ENCODE peak calls at places on chromosome 21, in nine cellular contexts. C, B, Z, H, L, V, G, W and M are unnamed samples. For H3K36me3, the result is how much of the 10 kb centered on the place peaks cover.

GRCh38 chr21:29382029-29382654 is 83.4 kb downstream of the BACH1 start:
- DNase-seq in B (peak), V (no peak), H (no peak), Z (no peak), G (no peak), C (no peak), W (peak), L (no peak), M (no peak)

GRCh38 chr21:31656199-31657095 is 3.0 kb upstream of the SOD1 start:
- DNase-seq in V (no peak), C (no peak), B (no peak), H (no peak), L (no peak), Z (no peak), W (peak), G (no peak), M (no peak)

GRCh38 chr21:20644552-20644951 is 353.7 kb upstream of the NCAM2 start:
- DNase-seq in C (no peak), V (no peak), H (no peak), L (no peak), W (no peak), B (no peak), Z (no peak), G (no peak), M (no peak)

GRCh38 chr21:16426936-16427335 is 697.2 kb downstream of the USP25 start:
- DNase-seq in C (no peak), V (no peak), H (no peak), B (peak), L (no peak), W (peak), Z (no peak), G (no peak), M (no peak)

GRCh38 chr21:33406493-33406892 is 3.3 kb downstream of the IFNGR2 start:
- DNase-seq in G (no peak), Z (no peak), B (no peak), L (no peak), W (no peak), C (no peak), V (no peak), H (no peak), M (no peak)

GRCh38 chr21:34888569-34889286 is 160.4 kb downstream of the RUNX1 start:
- DNase-seq in H (peak), L (peak), W (peak), V (peak), B (peak), Z (peak), G (peak), C (peak), M (peak)

GRCh38 chr21:20301395-20301794 is 696.8 kb upstream of the NCAM2 start:
- DNase-seq in B (no peak), H (no peak), C (no peak), L (no peak), G (no peak), Z (no peak), W (no peak), V (no peak), M (no peak)

GRCh38 chr21:34886554-34887385 is 162.3 kb downstream of the RUNX1 start:
- DNase-seq in H (peak), L (peak), V (peak), B (peak), Z (no peak), W (no peak), G (peak), C (peak), M (no peak)

GRCh38 chr21:35048183-35048601 is 910 bp downstream of the RUNX1 start:
- DNase-seq in V (no peak), G (no peak), W (peak), C (peak), B (no peak), Z (no peak), H (no peak), L (peak), M (no peak)

GRCh38 chr21:25186278-25186677 is 421.0 kb downstream of the MRPL39 start:
- DNase-seq in W (no peak), B (no peak), V (no peak), H (no peak), L (no peak), G (no peak), Z (no peak), C (no peak), M (no peak)

GRCh38 chr21:43359081-43359822 is 67.7 kb downstream of the SIK1 start:
- DNase-seq in W (no peak), C (no peak), G (no peak), Z (no peak), V (no peak), H (no peak), B (no peak), L (no peak), M (no peak)

GRCh38 chr21:17527240-17527639 is 14.4 kb downstream of the CXADR start:
- DNase-seq in Z (no peak), H (no peak), C (no peak), B (peak), L (no peak), V (no peak), G (no peak), W (peak), M (no peak)

GRCh38 chr21:27793901-27794300 is 827.0 kb upstream of the ADAMTS5 start:
- DNase-seq in V (no peak), Z (no peak), L (no peak), H (no peak), B (peak), G (no peak), W (no peak), C (no peak), M (no peak)

GRCh38 chr21:20388400-20388799 is 609.8 kb upstream of the NCAM2 start:
- DNase-seq in G (no peak), V (no peak), H (no peak), B (no peak), W (no peak), C (peak), Z (no peak), L (no peak), M (no peak)

GRCh38 chr21:35329940-35330670 is 281.0 kb upstream of the RUNX1 start:
- DNase-seq in C (no peak), V (peak), G (no peak), B (no peak), H (no peak), L (no peak), Z (no peak), W (no peak), M (no peak)

GRCh38 chr21:41147096-41147978 is 20.6 kb upstream of the BACE2 start:
- DNase-seq in B (no peak), L (no peak), G (no peak), C (peak), W (no peak), Z (no peak), H (no peak), V (no peak), M (no peak)

GRCh38 chr21:17462276-17462981 is 50.4 kb upstream of the CXADR start:
- DNase-seq in H (peak), L (peak), B (peak), C (no peak), G (no peak), V (no peak), W (peak), Z (no peak), M (no peak)

GRCh38 chr21:15031790-15032357 is 32.9 kb downstream of the NRIP1 start:
- DNase-seq in W (peak), H (no peak), V (no peak), G (no peak), Z (no peak), L (no peak), C (no peak), B (no peak), M (no peak)

GRCh38 chr21:39630827-39631226 is 18.1 kb downstream of the B3GALT5 start:
- DNase-seq in B (no peak), W (peak), H (no peak), C (no peak), G (no peak), V (no peak), L (no peak), Z (no peak), M (no peak)

GRCh38 chr21:42201615-42202161 is 17.3 kb upstream of the ABCG1 start:
- DNase-seq in Z (no peak), W (no peak), C (no peak), B (no peak), G (no peak), H (no peak), V (no peak), L (no peak), M (no peak)

GRCh38 chr21:42202321-42202720 is 16.6 kb upstream of the ABCG1 start:
- DNase-seq in Z (no peak), G (no peak), B (no peak), V (no peak), L (no peak), C (no peak), W (no peak), H (no peak), M (no peak)

GRCh38 chr21:42200906-42201614 is 17.9 kb upstream of the ABCG1 start:
- DNase-seq in V (no peak), L (no peak), B (no peak), H (no peak), Z (no peak), C (no peak), W (no peak), G (no peak), M (no peak)

GRCh38 chr21:42198949-42199348 is 20.0 kb upstream of the ABCG1 start:
- DNase-seq in C (no peak), H (no peak), B (peak), L (no peak), W (no peak), G (no peak), V (no peak), Z (no peak), M (no peak)

GRCh38 chr21:42199488-42200463 is 19.2 kb upstream of the ABCG1 start:
- DNase-seq in G (no peak), B (peak), H (no peak), Z (no peak), W (peak), L (no peak), V (no peak), C (no peak), M (no peak)
- H3K27ac ChIP-seq in G (peak), B (peak), H (no peak), Z (no peak), W (no peak), L (peak), V (no peak), C (no peak), M (no peak)

GRCh38 chr21:36658926-36659325 is 40.0 kb upstream of the SIM2 start:
- DNase-seq in C (no peak), L (no peak), B (no peak), V (no peak), G (no peak), W (no peak), H (no peak), Z (no peak), M (no peak)

GRCh38 chr21:36663033-36663855 is 35.7 kb upstream of the SIM2 start:
- DNase-seq in C (no peak), H (no peak), B (no peak), L (no peak), V (no peak), W (no peak), Z (no peak), G (no peak), M (no peak)

GRCh38 chr21:36664678-36665022 is 34.3 kb upstream of the SIM2 start:
- DNase-seq in C (no peak), L (no peak), H (no peak), V (no peak), W (no peak), B (no peak), Z (no peak), G (no peak), M (no peak)

GRCh38 chr21:36657999-36658398 is 40.9 kb upstream of the SIM2 start:
- DNase-seq in W (no peak), V (no peak), C (no peak), L (no peak), Z (no peak), B (no peak), H (no peak), G (no peak), M (no peak)

DNA sequence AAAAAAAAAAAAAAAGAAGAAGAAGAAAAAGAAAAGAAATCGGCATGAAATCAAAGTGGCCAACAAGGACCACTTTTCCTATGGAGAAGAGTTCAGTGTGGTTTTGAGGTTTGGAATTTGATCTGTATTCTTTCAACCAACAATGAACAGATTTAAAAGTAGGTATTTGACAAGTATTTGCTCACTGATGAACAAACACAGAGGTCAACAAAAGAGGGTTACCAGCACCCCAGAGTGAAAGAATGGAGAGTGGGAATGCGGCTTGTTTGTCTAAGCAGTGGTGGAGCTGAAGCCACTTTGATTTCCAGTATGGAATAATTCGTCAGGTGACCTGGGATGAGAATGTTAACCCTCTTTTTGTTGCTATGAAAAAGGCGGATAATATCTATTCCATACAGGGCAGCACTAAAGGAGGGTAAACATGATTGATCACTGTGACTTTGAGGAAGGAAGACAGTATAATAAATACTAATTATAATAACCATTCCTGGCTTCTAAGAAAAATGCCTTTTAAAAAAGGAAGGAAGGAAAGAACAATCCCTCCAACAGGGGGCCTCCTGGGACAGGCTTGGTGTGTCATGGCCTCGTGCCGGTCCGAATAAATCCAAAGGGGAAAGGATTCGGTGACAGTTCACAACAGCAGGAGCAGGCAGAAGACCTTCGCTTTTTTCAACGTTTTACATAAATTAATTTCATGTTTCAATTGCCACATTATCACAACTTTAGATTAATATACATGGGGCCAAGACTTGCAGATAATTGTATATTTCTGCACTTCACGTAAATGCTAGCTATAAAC is 37.2 kb upstream of the SIM2 start:
- DNase-seq in H (no peak), L (peak), V (peak), C (peak), Z (peak), G (no peak), B (peak), W (no peak), M (no peak)
- TF ChIP-seq CTCF in H (no peak), L (peak), V (peak), C (peak), Z (peak), G (peak), B (peak), W (peak), M (peak)

GRCh38 chr21:46189959-46190490 is 5.8 kb upstream of the SPATC1L start:
- DNase-seq in W (no peak), B (no peak), L (no peak), V (no peak), C (no peak), H (no peak), G (no peak), Z (no peak), M (no peak)
- H3K36me3 ChIP-seq in W (under half), B (under half), L (under half), V (under half), C (under half), H (under half), G (under half), Z (under half), M (half or more)

DNA sequence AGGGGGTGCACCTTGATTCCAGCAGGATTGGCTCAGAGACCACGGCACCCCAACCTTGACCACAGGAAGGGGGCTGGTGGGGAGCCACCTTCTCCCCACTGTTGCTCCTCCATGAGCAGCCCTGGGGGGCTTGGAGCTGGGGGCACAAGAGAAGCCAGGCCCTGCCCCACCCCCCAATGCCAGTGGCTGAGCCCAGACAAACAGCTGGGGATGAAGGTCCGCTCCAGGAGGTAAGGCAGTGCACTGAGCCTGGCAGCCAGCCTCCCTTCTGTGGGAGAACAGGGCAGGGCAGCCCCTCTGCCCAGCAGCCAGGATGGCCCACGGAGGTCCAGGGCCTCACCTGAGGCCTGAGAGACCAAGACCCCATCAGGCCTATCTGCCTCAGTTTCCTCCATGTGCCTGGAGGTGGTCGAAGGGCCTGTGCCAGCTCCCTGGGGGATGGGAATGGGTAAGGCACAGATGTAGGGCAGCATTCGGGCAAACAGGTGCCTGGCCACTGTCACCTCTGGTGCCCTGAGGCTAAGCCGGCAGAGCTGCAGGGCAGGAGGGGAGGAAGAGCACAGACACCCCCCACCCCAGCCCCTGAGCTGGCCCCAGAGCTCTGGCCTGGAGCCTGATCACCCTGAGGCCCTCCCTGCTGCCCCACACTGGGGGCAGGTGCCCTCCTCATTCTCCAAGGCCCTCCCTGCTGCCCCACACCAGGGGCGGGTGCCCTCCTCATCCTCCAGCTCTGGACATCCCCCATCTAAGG is 7.1 kb downstream of the ITGB2 start:
- DNase-seq in G (no peak), L (no peak), C (no peak), H (no peak), Z (no peak), B (no peak), W (no peak), V (no peak), M (no peak)
- H3K27ac ChIP-seq in G (no peak), L (no peak), C (no peak), H (no peak), Z (no peak), B (no peak), W (no peak), V (no peak), M (no peak)

DNA sequence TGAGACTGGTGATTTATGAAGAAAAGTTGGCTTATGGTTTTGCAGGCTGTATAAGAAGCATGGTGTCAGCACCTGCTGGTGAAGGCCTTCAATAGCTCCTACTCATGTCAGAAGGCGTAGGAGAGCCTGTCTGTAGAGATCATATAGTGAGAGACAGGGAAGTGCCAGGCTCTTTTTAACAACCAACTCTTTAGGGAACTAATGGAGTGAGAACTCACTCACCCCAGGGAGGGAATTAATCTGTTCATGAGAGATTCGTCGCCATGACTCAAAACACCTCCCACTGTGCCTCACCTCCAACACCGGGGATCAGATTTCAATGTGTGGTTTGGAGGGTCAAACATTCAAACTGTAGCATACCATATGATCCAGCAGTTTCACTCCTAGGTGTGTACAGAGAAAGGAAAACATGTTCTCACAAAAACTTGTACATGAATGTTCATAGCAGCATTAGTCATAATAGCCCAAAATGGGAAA is 72.6 kb downstream of the TTC3 start:
- DNase-seq in B (no peak), C (peak), V (no peak), L (no peak), G (no peak), Z (peak), W (peak), H (no peak), M (no peak)
- TF ChIP-seq CTCF in B (no peak), C (no peak), V (no peak), L (no peak), G (no peak), Z (no peak), W (no peak), H (no peak), M (no peak)

GRCh38 chr21:38420140-38420539 is 78.1 kb downstream of the ERG start:
- DNase-seq in B (no peak), G (no peak), C (no peak), L (no peak), V (no peak), H (no peak), Z (no peak), W (no peak), M (no peak)

GRCh38 chr21:38429011-38429410 is 69.3 kb downstream of the ERG start:
- DNase-seq in L (no peak), H (no peak), V (no peak), G (no peak), W (no peak), B (no peak), Z (no peak), C (no peak), M (no peak)

GRCh38 chr21:38422067-38422466 is 76.2 kb downstream of the ERG start:
- DNase-seq in W (no peak), B (no peak), C (no peak), V (no peak), L (no peak), G (no peak), H (no peak), Z (no peak), M (no peak)

GRCh38 chr21:38428211-38428610 is 70.1 kb downstream of the ERG start:
- DNase-seq in V (no peak), H (no peak), B (no peak), W (no peak), Z (no peak), L (no peak), G (no peak), C (no peak), M (no peak)

GRCh38 chr21:38424333-38424732 is 73.9 kb downstream of the ERG start:
- DNase-seq in G (no peak), W (no peak), B (no peak), Z (no peak), V (no peak), H (no peak), L (no peak), C (peak), M (no peak)
- H3K36me3 ChIP-seq in G (under half), W (under half), B (under half), Z (under half), V (under half), H (under half), L (under half), C (under half), M (under half)

GRCh38 chr21:45975017-45975595 is 6.5 kb upstream of the COL6A1 start:
- DNase-seq in L (no peak), C (peak), H (no peak), Z (peak), G (peak), B (no peak), V (peak), W (peak), M (no peak)
- H3K27ac ChIP-seq in L (no peak), C (no peak), H (peak), Z (peak), G (peak), B (no peak), V (peak), W (peak), M (peak)

GRCh38 chr21:23016617-23017016 is 2018.4 kb downstream of the NCAM2 start:
- DNase-seq in L (no peak), C (peak), Z (no peak), G (no peak), H (no peak), B (peak), W (no peak), V (no peak), M (no peak)
- TF ChIP-seq CTCF in L (no peak), C (peak), Z (no peak), G (no peak), H (no peak), B (peak), W (no peak), V (no peak), M (no peak)